ENCODE peak calls at places on chromosomes 13 and 19, in five cellular contexts. One of them, this sample, is unnamed.

GRCh38 chr13:46392967-46393366 is 5.9 kb upstream of the RUBCNL start:
- DNase-seq in neuronal stem cell: no peak
- DNase-seq in CD4-positive, CD25-positive, alpha-beta regulatory T cell: peak; percentile 16
- DNase-seq in right cardiac atrium: no peak
- DNase-seq in astrocyte: no peak
- DNase-seq in this sample: no peak

GRCh38 chr19:35257113-35257461 is 8.3 kb downstream of the LSR start:
- DNase-seq in neuronal stem cell: no peak
- DNase-seq in CD4-positive, CD25-positive, alpha-beta regulatory T cell: no peak
- DNase-seq in right cardiac atrium: no peak
- DNase-seq in astrocyte: no peak
- DNase-seq in this sample: no peak

GRCh38 chr13:113802090-113802531 is 43.1 kb downstream of the TMEM255B start:
- DNase-seq in neuronal stem cell: peak; percentile 30
- DNase-seq in CD4-positive, CD25-positive, alpha-beta regulatory T cell: no peak
- DNase-seq in right cardiac atrium: peak; percentile 73
- DNase-seq in astrocyte: peak; percentile 51
- DNase-seq in this sample: peak; percentile 89

GRCh38 chr13:48817166-48817802 is 158.4 kb upstream of the FNDC3A start:
- DNase-seq in neuronal stem cell: no peak
- DNase-seq in CD4-positive, CD25-positive, alpha-beta regulatory T cell: peak; percentile 53
- DNase-seq in right cardiac atrium: no peak
- DNase-seq in astrocyte: no peak
- DNase-seq in this sample: no peak

GRCh38 chr19:40147693-40148347 is 43.4 kb upstream of the MAP3K10 start:
- DNase-seq in neuronal stem cell: no peak
- DNase-seq in CD4-positive, CD25-positive, alpha-beta regulatory T cell: no peak
- DNase-seq in right cardiac atrium: no peak
- DNase-seq in astrocyte: peak; percentile 59
- DNase-seq in this sample: no peak

GRCh38 chr19:42528354-42529247 is at the start of gene CEACAM1:
- DNase-seq in neuronal stem cell: no peak
- DNase-seq in CD4-positive, CD25-positive, alpha-beta regulatory T cell: peak; percentile 79
- DNase-seq in right cardiac atrium: peak; percentile 32
- DNase-seq in astrocyte: no peak
- DNase-seq in this sample: no peak

GRCh38 chr13:89520468-89520867 is 1827.0 kb upstream of the MIR17HG start:
- DNase-seq in neuronal stem cell: no peak
- DNase-seq in CD4-positive, CD25-positive, alpha-beta regulatory T cell: no peak
- DNase-seq in right cardiac atrium: no peak
- DNase-seq in astrocyte: no peak
- DNase-seq in this sample: no peak

GRCh38 chr13:77543711-77544110 is 8.2 kb downstream of the SCEL start:
- DNase-seq in neuronal stem cell: no peak
- DNase-seq in CD4-positive, CD25-positive, alpha-beta regulatory T cell: no peak
- DNase-seq in right cardiac atrium: no peak
- DNase-seq in astrocyte: peak; percentile 12
- DNase-seq in this sample: no peak

GRCh38 chr19:51002542-51003311 is 1.3 kb upstream of the KLK8 start:
- DNase-seq in neuronal stem cell: peak; percentile 42
- DNase-seq in CD4-positive, CD25-positive, alpha-beta regulatory T cell: peak; percentile 12
- DNase-seq in right cardiac atrium: peak; percentile 28
- DNase-seq in astrocyte: no peak
- DNase-seq in this sample: peak; percentile 93

GRCh38 chr19:30851646-30852045 is 479.5 kb downstream of the ZNF536 start:
- DNase-seq in neuronal stem cell: no peak
- DNase-seq in CD4-positive, CD25-positive, alpha-beta regulatory T cell: no peak
- DNase-seq in right cardiac atrium: no peak
- DNase-seq in astrocyte: no peak
- DNase-seq in this sample: no peak

GRCh38 chr19:44869728-44870470 is 21.2 kb upstream of the TOMM40 start:
- DNase-seq in neuronal stem cell: no peak
- DNase-seq in CD4-positive, CD25-positive, alpha-beta regulatory T cell: no peak
- DNase-seq in right cardiac atrium: peak; percentile 72
- DNase-seq in astrocyte: peak; percentile 92
- DNase-seq in this sample: no peak

GRCh38 chr19:6271721-6272410 is 7.9 kb downstream of the MLLT1 start:
- DNase-seq in neuronal stem cell: no peak
- DNase-seq in CD4-positive, CD25-positive, alpha-beta regulatory T cell: no peak
- DNase-seq in right cardiac atrium: peak; percentile 94
- DNase-seq in astrocyte: peak; percentile 80
- DNase-seq in this sample: peak; percentile 51

GRCh38 chr19:571127-571974 is 1.0 kb upstream of the BSG start:
- DNase-seq in neuronal stem cell: peak; percentile 56
- DNase-seq in CD4-positive, CD25-positive, alpha-beta regulatory T cell: no peak
- DNase-seq in right cardiac atrium: no peak
- DNase-seq in astrocyte: peak; percentile 43
- DNase-seq in this sample: peak; percentile 74

GRCh38 chr19:32372726-32373613 is 27.6 kb downstream of the ZNF507 start:
- DNase-seq in neuronal stem cell: no peak
- DNase-seq in CD4-positive, CD25-positive, alpha-beta regulatory T cell: no peak
- DNase-seq in right cardiac atrium: no peak
- DNase-seq in astrocyte: no peak
- DNase-seq in this sample: peak; percentile 78

GRCh38 chr13:33236021-33236420 is 49.5 kb downstream of the STARD13 start:
- DNase-seq in neuronal stem cell: no peak
- DNase-seq in CD4-positive, CD25-positive, alpha-beta regulatory T cell: no peak
- DNase-seq in right cardiac atrium: no peak
- DNase-seq in astrocyte: peak; percentile 89
- DNase-seq in this sample: no peak

GRCh38 chr19:51371186-51371690 is 1.2 kb downstream of the NKG7 start:
- DNase-seq in neuronal stem cell: no peak
- DNase-seq in CD4-positive, CD25-positive, alpha-beta regulatory T cell: no peak
- DNase-seq in right cardiac atrium: no peak
- DNase-seq in astrocyte: no peak
- DNase-seq in this sample: no peak

GRCh38 chr19:44570984-44571684 is 41.7 kb upstream of the CEACAM20 start:
- DNase-seq in neuronal stem cell: peak; percentile 70
- DNase-seq in CD4-positive, CD25-positive, alpha-beta regulatory T cell: peak; percentile 45
- DNase-seq in right cardiac atrium: peak; percentile 26
- DNase-seq in astrocyte: peak; percentile 41
- DNase-seq in this sample: peak; percentile 87

GRCh38 chr13:52879950-52880650 is 31.7 kb upstream of the PCDH8 start:
- DNase-seq in neuronal stem cell: no peak
- DNase-seq in CD4-positive, CD25-positive, alpha-beta regulatory T cell: no peak
- DNase-seq in right cardiac atrium: no peak
- DNase-seq in astrocyte: no peak
- DNase-seq in this sample: peak; percentile 25

GRCh38 chr19:46036745-46037126 is 4.1 kb downstream of the IGFL4 start:
- DNase-seq in neuronal stem cell: no peak
- DNase-seq in CD4-positive, CD25-positive, alpha-beta regulatory T cell: no peak
- DNase-seq in right cardiac atrium: no peak
- DNase-seq in astrocyte: no peak
- DNase-seq in this sample: no peak

GRCh38 chr19:58569943-58570670 is 3.0 kb downstream of the MZF1 start:
- DNase-seq in neuronal stem cell: no peak
- DNase-seq in CD4-positive, CD25-positive, alpha-beta regulatory T cell: no peak
- DNase-seq in right cardiac atrium: peak; percentile 5
- DNase-seq in astrocyte: no peak
- DNase-seq in this sample: no peak

GRCh38 chr13:46165485-46166220 is 16.3 kb downstream of the LCP1 start:
- DNase-seq in neuronal stem cell: no peak
- DNase-seq in CD4-positive, CD25-positive, alpha-beta regulatory T cell: no peak
- DNase-seq in right cardiac atrium: no peak
- DNase-seq in astrocyte: peak; percentile 46
- DNase-seq in this sample: no peak

GRCh38 chr13:94267581-94267980 is 211.9 kb downstream of the DCT start:
- DNase-seq in neuronal stem cell: no peak
- DNase-seq in CD4-positive, CD25-positive, alpha-beta regulatory T cell: no peak
- DNase-seq in right cardiac atrium: no peak
- DNase-seq in astrocyte: no peak
- DNase-seq in this sample: no peak

GRCh38 chr13:100497394-100497793 is 91.2 kb downstream of the GGACT start:
- DNase-seq in neuronal stem cell: no peak
- DNase-seq in CD4-positive, CD25-positive, alpha-beta regulatory T cell: no peak
- DNase-seq in right cardiac atrium: no peak
- DNase-seq in astrocyte: peak; percentile 71
- DNase-seq in this sample: peak; percentile 40

GRCh38 chr13:52851153-52851962 is 2.9 kb upstream of the PCDH8 start:
- DNase-seq in neuronal stem cell: peak; percentile 88
- DNase-seq in CD4-positive, CD25-positive, alpha-beta regulatory T cell: peak; percentile 39
- DNase-seq in right cardiac atrium: peak; percentile 22
- DNase-seq in astrocyte: no peak
- DNase-seq in this sample: peak; percentile 81

GRCh38 chr19:2618611-2619010 is 83.9 kb downstream of the GNG7 start:
- DNase-seq in neuronal stem cell: no peak
- DNase-seq in CD4-positive, CD25-positive, alpha-beta regulatory T cell: peak; percentile 75
- DNase-seq in right cardiac atrium: peak; percentile 54
- DNase-seq in astrocyte: peak; percentile 60
- DNase-seq in this sample: no peak

GRCh38 chr13:25214371-25215252 is 42.5 kb upstream of the AMER2 start:
- DNase-seq in neuronal stem cell: no peak
- DNase-seq in CD4-positive, CD25-positive, alpha-beta regulatory T cell: no peak
- DNase-seq in right cardiac atrium: peak; percentile 22
- DNase-seq in astrocyte: peak; percentile 28
- DNase-seq in this sample: peak; percentile 53

GRCh38 chr13:107301724-107302374 is 733.9 kb upstream of the ARGLU1 start:
- DNase-seq in neuronal stem cell: peak; percentile 20
- DNase-seq in CD4-positive, CD25-positive, alpha-beta regulatory T cell: no peak
- DNase-seq in right cardiac atrium: no peak
- DNase-seq in astrocyte: no peak
- DNase-seq in this sample: peak; percentile 56

GRCh38 chr19:1355258-1355973 is 28.3 kb upstream of the NDUFS7 start:
- DNase-seq in neuronal stem cell: no peak
- DNase-seq in CD4-positive, CD25-positive, alpha-beta regulatory T cell: no peak
- DNase-seq in right cardiac atrium: no peak
- DNase-seq in astrocyte: no peak
- DNase-seq in this sample: peak; percentile 21

GRCh38 chr13:66513728-66514127 is 716.4 kb downstream of the PCDH9 start:
- DNase-seq in neuronal stem cell: no peak
- DNase-seq in CD4-positive, CD25-positive, alpha-beta regulatory T cell: no peak
- DNase-seq in right cardiac atrium: no peak
- DNase-seq in astrocyte: peak; percentile 74
- DNase-seq in this sample: no peak

DNA sequence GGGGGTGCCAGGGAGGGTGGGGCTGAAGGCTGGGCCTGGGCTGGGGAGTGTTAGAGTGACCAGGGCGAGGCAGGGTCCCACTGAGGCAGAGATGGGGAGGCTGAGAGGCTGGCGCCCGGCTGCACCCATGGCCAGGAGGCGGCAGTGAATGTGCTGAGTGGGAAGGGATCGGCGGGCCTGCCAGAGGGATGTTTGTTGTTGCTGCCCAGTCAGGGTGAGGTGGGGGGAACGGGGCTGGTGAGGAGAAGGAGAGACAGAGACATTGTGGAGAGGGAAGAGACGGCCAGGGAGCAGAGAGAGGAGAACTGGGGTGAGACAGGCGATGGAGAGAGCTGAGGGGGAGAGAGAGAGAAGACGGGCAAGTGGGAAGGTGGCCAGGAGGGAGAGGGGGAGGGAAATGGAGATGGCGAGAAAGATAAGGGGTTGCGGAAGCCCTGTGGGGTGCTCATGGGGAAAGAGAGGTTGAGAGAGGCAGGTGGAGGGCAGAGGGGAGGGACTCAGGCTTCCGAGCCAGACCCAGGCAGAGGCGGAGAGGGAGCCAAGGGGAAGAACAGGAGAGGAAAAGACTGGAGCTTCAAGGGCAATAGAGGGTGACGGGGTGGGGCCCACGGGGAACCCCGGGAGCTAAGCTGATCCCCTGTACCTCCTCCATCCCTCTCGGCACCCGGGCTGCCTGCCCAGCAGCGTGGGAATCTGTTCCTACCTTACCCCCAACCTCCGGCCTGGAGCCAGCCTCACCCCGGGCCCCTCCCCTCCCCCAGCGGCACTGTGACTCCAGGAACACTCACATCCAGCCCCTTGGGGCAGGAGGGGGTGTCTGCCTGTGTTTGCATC is 690 bp upstream of the B3GNT8 start:
- DNase-seq in neuronal stem cell: no peak
- DNase-seq in CD4-positive, CD25-positive, alpha-beta regulatory T cell: peak; percentile 42
- DNase-seq in right cardiac atrium: peak; percentile 43
- DNase-seq in astrocyte: no peak
- DNase-seq in this sample: peak; percentile 68
- H3K27ac ChIP-seq in neuronal stem cell: no peak overlapping the region
- H3K27ac ChIP-seq in CD4-positive, CD25-positive, alpha-beta regulatory T cell: peak overlapping the region; percentile 56
- H3K27ac ChIP-seq in right cardiac atrium: peak overlapping the region; percentile 48
- H3K27ac ChIP-seq in astrocyte: no peak overlapping the region
- H3K27ac ChIP-seq in this sample: peak overlapping the region; percentile 81

DNA sequence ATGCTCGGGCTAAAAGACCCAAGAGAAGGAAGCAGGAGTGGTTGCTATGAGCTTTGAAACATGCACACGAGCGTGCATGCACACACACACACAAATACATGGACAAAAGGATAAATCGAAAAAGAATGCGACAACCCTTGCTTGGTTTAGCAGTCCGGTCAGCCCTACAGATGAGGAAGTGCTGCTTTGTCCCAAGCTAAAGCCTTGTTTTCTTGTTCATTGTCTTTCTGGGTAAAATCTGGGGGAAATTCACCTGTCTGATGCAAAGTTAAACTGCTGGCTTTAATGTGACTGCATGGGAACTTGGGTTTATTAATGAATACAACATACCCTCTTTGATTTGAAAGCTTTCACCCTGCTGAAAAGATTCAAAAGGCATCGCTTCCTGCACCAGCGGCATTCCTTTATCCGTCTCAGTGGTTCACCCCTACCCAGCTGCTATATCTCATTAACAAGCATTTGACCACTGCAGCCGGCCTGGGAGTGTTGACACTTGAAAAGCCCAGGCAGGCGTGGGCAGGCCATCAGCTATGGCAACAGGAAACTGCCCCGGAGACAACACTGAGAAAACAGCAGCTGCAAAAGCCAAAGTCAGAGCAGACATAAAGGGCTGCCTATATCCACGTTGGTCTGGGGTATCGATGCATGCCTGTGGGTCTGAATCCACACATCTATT is 301.7 kb downstream of the NDFIP2 start:
- DNase-seq in neuronal stem cell: peak; percentile 85
- DNase-seq in CD4-positive, CD25-positive, alpha-beta regulatory T cell: no peak
- DNase-seq in right cardiac atrium: peak; percentile 63
- DNase-seq in astrocyte: peak; percentile 86
- DNase-seq in this sample: peak; percentile 94
- H3K27ac ChIP-seq in neuronal stem cell: peak overlapping the region; percentile 81
- H3K27ac ChIP-seq in CD4-positive, CD25-positive, alpha-beta regulatory T cell: no peak overlapping the region
- H3K27ac ChIP-seq in right cardiac atrium: peak overlapping the region; percentile 42
- H3K27ac ChIP-seq in astrocyte: peak overlapping the region; percentile 37
- H3K27ac ChIP-seq in this sample: peak overlapping the region; percentile 51

DNA sequence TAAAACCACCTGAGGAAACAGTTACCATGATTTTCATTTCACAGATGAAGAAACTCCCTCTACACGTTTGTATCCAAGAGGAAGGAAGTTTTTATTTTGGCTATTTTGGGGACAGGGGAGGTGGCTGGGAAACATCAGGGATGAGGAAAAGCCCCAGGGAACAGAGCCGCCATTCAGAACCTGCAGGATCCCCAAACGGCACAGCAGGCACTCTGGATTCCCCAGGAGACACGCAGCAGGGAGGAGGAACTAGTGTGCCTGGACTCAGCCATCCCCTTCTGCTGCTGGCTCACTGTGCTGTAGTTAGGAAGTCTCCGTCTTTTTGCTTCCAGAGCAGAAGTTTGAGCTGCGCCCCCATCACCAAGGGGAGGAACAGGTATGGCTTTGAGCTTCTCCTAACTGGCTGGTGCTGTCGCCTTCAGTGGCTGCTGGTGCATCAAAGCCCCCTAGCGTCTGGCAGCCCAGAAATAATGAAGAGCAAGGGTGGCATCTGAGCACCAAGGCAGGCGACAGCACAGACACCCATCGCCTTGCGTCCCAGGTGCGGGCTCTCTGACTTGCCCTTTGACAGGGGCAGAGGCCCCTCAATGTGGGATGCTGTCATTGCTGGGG is 4.2 kb downstream of the NAPA start:
- DNase-seq in neuronal stem cell: no peak
- DNase-seq in CD4-positive, CD25-positive, alpha-beta regulatory T cell: no peak
- DNase-seq in right cardiac atrium: no peak
- DNase-seq in astrocyte: no peak
- DNase-seq in this sample: no peak
- H3K27ac ChIP-seq in neuronal stem cell: no peak overlapping the region
- H3K27ac ChIP-seq in CD4-positive, CD25-positive, alpha-beta regulatory T cell: no peak overlapping the region
- H3K27ac ChIP-seq in right cardiac atrium: peak overlapping the region; percentile 21
- H3K27ac ChIP-seq in astrocyte: no peak overlapping the region
- H3K27ac ChIP-seq in this sample: no peak overlapping the region

GRCh38 chr13:31970237-31970930 is 61.2 kb upstream of the FRY start:
- DNase-seq in neuronal stem cell: no peak
- DNase-seq in CD4-positive, CD25-positive, alpha-beta regulatory T cell: no peak
- DNase-seq in right cardiac atrium: no peak
- DNase-seq in astrocyte: peak; percentile 74
- DNase-seq in this sample: no peak
- H3K27ac ChIP-seq in neuronal stem cell: no peak overlapping the region
- H3K27ac ChIP-seq in CD4-positive, CD25-positive, alpha-beta regulatory T cell: no peak overlapping the region
- H3K27ac ChIP-seq in right cardiac atrium: no peak overlapping the region
- H3K27ac ChIP-seq in astrocyte: peak overlapping the region; percentile 85
- H3K27ac ChIP-seq in this sample: no peak overlapping the region

This sample was measured in mesendoderm.